ENCODE peak calls at places on chromosomes 11 and 22, in four cellular contexts. One of them, this sample, is unnamed.

GRCh38 chr11:40230821-40231220 is 1228.6 kb downstream of the LRRC4C start:
- DNase-seq in psoas muscle: no peak
- DNase-seq in HCT116: no peak
- DNase-seq in sigmoid colon: no peak
- DNase-seq in this sample: no peak

GRCh38 chr22:50714150-50714549 is 23.9 kb upstream of the ACR start:
- DNase-seq in psoas muscle: no peak
- DNase-seq in sigmoid colon: no peak
- DNase-seq in HCT116: no peak
- DNase-seq in this sample: no peak

GRCh38 chr11:43508511-43508918 is 149.8 kb downstream of the TTC17 start:
- DNase-seq in psoas muscle: no peak
- DNase-seq in HCT116: no peak
- DNase-seq in sigmoid colon: no peak
- DNase-seq in this sample: peak

GRCh38 chr22:23754980-23755636 is 883 bp upstream of the VPREB3 start:
- DNase-seq in sigmoid colon: no peak
- DNase-seq in HCT116: no peak
- DNase-seq in psoas muscle: no peak
- DNase-seq in this sample: no peak

GRCh38 chr22:28976588-28976987 is 85.0 kb downstream of the C22orf31 start:
- DNase-seq in HCT116: peak
- DNase-seq in sigmoid colon: no peak
- DNase-seq in psoas muscle: no peak
- DNase-seq in this sample: no peak

GRCh38 chr22:34297536-34298120 is 377.4 kb upstream of the LARGE1 start:
- DNase-seq in sigmoid colon: no peak
- DNase-seq in psoas muscle: no peak
- DNase-seq in HCT116: no peak
- DNase-seq in this sample: no peak

GRCh38 chr11:44575962-44576361 is 10.5 kb downstream of the CD82 start:
- DNase-seq in psoas muscle: no peak
- DNase-seq in sigmoid colon: no peak
- DNase-seq in HCT116: no peak
- DNase-seq in this sample: no peak

GRCh38 chr22:23557036-23557435 is 23.1 kb downstream of the IGLL1 start:
- DNase-seq in psoas muscle: no peak
- DNase-seq in sigmoid colon: peak
- DNase-seq in HCT116: no peak
- DNase-seq in this sample: no peak

GRCh38 chr11:30016588-30017363 is at the start of gene KCNA4:
- DNase-seq in psoas muscle: no peak
- DNase-seq in sigmoid colon: no peak
- DNase-seq in HCT116: no peak
- DNase-seq in this sample: no peak

GRCh38 chr11:88420165-88420781 is 82.7 kb upstream of the CTSC start:
- DNase-seq in sigmoid colon: no peak
- DNase-seq in psoas muscle: peak
- DNase-seq in HCT116: no peak
- DNase-seq in this sample: peak

GRCh38 chr11:57614234-57614772 is 16.8 kb downstream of the SERPING1 start:
- DNase-seq in HCT116: no peak
- DNase-seq in sigmoid colon: no peak
- DNase-seq in psoas muscle: no peak
- DNase-seq in this sample: no peak

GRCh38 chr11:122843281-122844150 is 5.2 kb downstream of the CRTAM start:
- DNase-seq in psoas muscle: no peak
- DNase-seq in HCT116: no peak
- DNase-seq in sigmoid colon: no peak
- DNase-seq in this sample: no peak

GRCh38 chr11:282171-282570 is 4.0 kb downstream of the NLRP6 start:
- DNase-seq in psoas muscle: no peak
- DNase-seq in HCT116: no peak
- DNase-seq in sigmoid colon: peak
- DNase-seq in this sample: no peak

GRCh38 chr11:77093987-77094840 is 8.4 kb upstream of the OMP start:
- DNase-seq in psoas muscle: peak
- DNase-seq in sigmoid colon: peak
- DNase-seq in HCT116: no peak
- DNase-seq in this sample: no peak

GRCh38 chr11:19938866-19939265 is 221.4 kb downstream of the DBX1 start:
- DNase-seq in sigmoid colon: no peak
- DNase-seq in psoas muscle: no peak
- DNase-seq in HCT116: no peak
- DNase-seq in this sample: no peak

GRCh38 chr22:22556995-22557925 is 1.8 kb downstream of the PRAME start:
- DNase-seq in psoas muscle: no peak
- DNase-seq in sigmoid colon: no peak
- DNase-seq in HCT116: no peak
- DNase-seq in this sample: no peak

GRCh38 chr11:134544095-134544815 is 132.2 kb upstream of the B3GAT1 start:
- DNase-seq in HCT116: no peak
- DNase-seq in psoas muscle: no peak
- DNase-seq in sigmoid colon: no peak
- DNase-seq in this sample: no peak

GRCh38 chr11:103552086-103552485 is 442.9 kb downstream of the DYNC2H1 start:
- DNase-seq in sigmoid colon: no peak
- DNase-seq in psoas muscle: no peak
- DNase-seq in HCT116: no peak
- DNase-seq in this sample: no peak

GRCh38 chr11:73196576-73196975 is 21.5 kb upstream of the P2RY2 start:
- DNase-seq in HCT116: no peak
- DNase-seq in sigmoid colon: peak
- DNase-seq in psoas muscle: no peak
- DNase-seq in this sample: no peak

GRCh38 chr11:14054708-14055107 is 92.2 kb downstream of the SPON1 start:
- DNase-seq in HCT116: no peak
- DNase-seq in psoas muscle: peak
- DNase-seq in sigmoid colon: no peak
- DNase-seq in this sample: peak

GRCh38 chr11:104410336-104410735 is 246.4 kb upstream of the PDGFD start:
- DNase-seq in HCT116: no peak
- DNase-seq in sigmoid colon: no peak
- DNase-seq in psoas muscle: no peak
- DNase-seq in this sample: peak

GRCh38 chr22:44920183-44920582 is 89.6 kb downstream of the PHF21B start:
- DNase-seq in sigmoid colon: peak
- DNase-seq in psoas muscle: no peak
- DNase-seq in HCT116: no peak
- DNase-seq in this sample: no peak

GRCh38 chr11:88175004-88175706 is at the start of gene RAB38:
- DNase-seq in sigmoid colon: peak
- DNase-seq in HCT116: peak
- DNase-seq in psoas muscle: peak
- DNase-seq in this sample: no peak

GRCh38 chr11:29159552-29160465 is 857.0 kb downstream of the KCNA4 start:
- DNase-seq in sigmoid colon: no peak
- DNase-seq in psoas muscle: no peak
- DNase-seq in HCT116: peak
- DNase-seq in this sample: peak

GRCh38 chr11:119101367-119101758 is 290 bp downstream of the DPAGT1 start:
- DNase-seq in psoas muscle: no peak
- DNase-seq in sigmoid colon: no peak
- DNase-seq in HCT116: no peak
- DNase-seq in this sample: no peak

GRCh38 chr11:75194147-75194546 is 43.2 kb downstream of the SLCO2B1 start:
- DNase-seq in HCT116: no peak
- DNase-seq in sigmoid colon: peak
- DNase-seq in psoas muscle: no peak
- DNase-seq in this sample: no peak

GRCh38 chr11:112302226-112302868 is 41.7 kb upstream of the PLET1 start:
- DNase-seq in sigmoid colon: no peak
- DNase-seq in HCT116: no peak
- DNase-seq in psoas muscle: no peak
- DNase-seq in this sample: no peak

GRCh38 chr11:57213282-57214086 is 23.6 kb downstream of the APLNR start:
- DNase-seq in HCT116: no peak
- DNase-seq in sigmoid colon: no peak
- DNase-seq in psoas muscle: no peak
- DNase-seq in this sample: no peak

GRCh38 chr11:40384991-40385390 is 1074.5 kb downstream of the LRRC4C start:
- DNase-seq in psoas muscle: no peak
- DNase-seq in sigmoid colon: no peak
- DNase-seq in HCT116: no peak
- DNase-seq in this sample: peak

GRCh38 chr22:32318361-32318760 is 39.3 kb upstream of the RFPL3 start:
- DNase-seq in sigmoid colon: no peak
- DNase-seq in HCT116: no peak
- DNase-seq in psoas muscle: no peak
- DNase-seq in this sample: no peak

GRCh38 chr11:34147581-34147980 is 42.2 kb downstream of the NAT10 start:
- DNase-seq in psoas muscle: no peak
- DNase-seq in sigmoid colon: peak
- DNase-seq in HCT116: no peak
- DNase-seq in this sample: no peak

GRCh38 chr11:102293873-102294601 is 23.2 kb upstream of the BIRC3 start:
- DNase-seq in HCT116: peak
- DNase-seq in psoas muscle: no peak
- DNase-seq in sigmoid colon: no peak
- DNase-seq in this sample: no peak

GRCh38 chr11:101848262-101848661 is 66.5 kb upstream of the CEP126 start:
- DNase-seq in HCT116: no peak
- DNase-seq in psoas muscle: no peak
- DNase-seq in sigmoid colon: no peak
- DNase-seq in this sample: no peak

GRCh38 chr22:41449321-41449720 is 2.7 kb upstream of the TOB2 start:
- DNase-seq in sigmoid colon: no peak
- DNase-seq in HCT116: no peak
- DNase-seq in psoas muscle: no peak
- DNase-seq in this sample: no peak

GRCh38 chr11:60288531-60288930 is 8.1 kb downstream of the MS4A4A start:
- DNase-seq in HCT116: no peak
- DNase-seq in sigmoid colon: no peak
- DNase-seq in psoas muscle: no peak
- DNase-seq in this sample: no peak

GRCh38 chr22:25060522-25061071 is 108.1 kb downstream of the KIAA1671 start:
- DNase-seq in sigmoid colon: no peak
- DNase-seq in psoas muscle: no peak
- DNase-seq in HCT116: no peak
- DNase-seq in this sample: no peak

GRCh38 chr11:2270322-2271076 is at the start of gene ASCL2:
- DNase-seq in psoas muscle: no peak
- DNase-seq in HCT116: no peak
- DNase-seq in sigmoid colon: no peak
- DNase-seq in this sample: no peak
- H3K4me3 ChIP-seq in psoas muscle: peak
- H3K4me3 ChIP-seq in HCT116: peak
- H3K4me3 ChIP-seq in sigmoid colon: peak
- H3K4me3 ChIP-seq in this sample: peak

DNA sequence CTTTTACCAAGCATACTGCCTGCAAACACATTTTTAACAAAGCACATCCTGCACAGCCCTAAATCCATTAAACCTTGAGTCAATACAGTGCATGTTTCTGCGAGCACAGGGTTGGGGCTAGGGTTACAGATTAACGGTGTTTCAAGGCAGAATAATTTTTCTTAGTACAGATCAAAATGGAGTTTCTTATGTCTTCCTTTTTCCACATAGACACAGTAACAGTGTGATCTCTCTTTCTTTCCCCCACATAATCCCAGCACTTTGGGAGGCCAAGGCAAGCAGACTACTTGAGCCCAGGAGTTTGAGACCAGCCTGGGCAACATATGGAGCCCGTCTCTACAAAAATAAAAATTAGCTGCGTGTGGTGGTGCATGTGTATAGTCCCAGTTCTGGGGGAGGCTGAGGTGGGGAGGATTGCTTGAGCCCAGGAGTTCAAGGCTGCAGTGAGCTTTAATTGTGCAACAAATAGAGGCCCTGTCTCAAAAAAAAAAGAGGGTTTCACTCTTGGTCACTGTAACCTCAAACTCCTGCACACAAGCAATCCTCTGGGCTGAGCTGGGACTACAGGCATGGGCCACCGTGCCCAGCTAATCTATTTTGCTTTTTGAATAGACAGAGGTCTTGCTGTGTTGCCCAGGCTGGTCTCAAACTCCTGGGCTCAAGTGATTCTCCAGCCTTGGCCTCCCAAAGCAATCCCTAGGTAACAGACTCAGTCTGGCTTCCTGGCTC is 19.7 kb upstream of the SLC3A2 start:
- DNase-seq in sigmoid colon: no peak
- DNase-seq in HCT116: no peak
- DNase-seq in psoas muscle: no peak
- DNase-seq in this sample: no peak
- H3K4me3 ChIP-seq in sigmoid colon: no peak
- H3K4me3 ChIP-seq in HCT116: no peak
- H3K4me3 ChIP-seq in psoas muscle: no peak
- H3K4me3 ChIP-seq in this sample: no peak

DNA sequence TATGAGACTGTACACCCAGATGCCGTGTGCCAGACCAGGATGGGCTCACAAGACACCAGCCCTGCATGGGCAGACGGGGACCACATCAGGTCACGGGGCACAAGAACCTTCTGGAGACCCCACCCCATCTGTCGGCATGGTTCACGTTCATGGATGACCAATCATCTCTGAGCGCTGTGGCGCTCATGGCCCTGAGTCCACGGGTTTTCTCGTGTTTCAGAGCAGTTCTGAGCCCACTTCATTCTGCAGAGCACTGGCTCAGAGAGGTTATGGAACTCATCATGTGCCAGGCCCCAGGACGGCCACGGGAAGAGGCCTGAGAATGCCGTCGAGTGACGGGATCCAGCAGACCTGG is 63.0 kb upstream of the PPARA start:
- DNase-seq in sigmoid colon: no peak
- DNase-seq in psoas muscle: no peak
- DNase-seq in HCT116: no peak
- DNase-seq in this sample: no peak
- H3K4me3 ChIP-seq in sigmoid colon: peak
- H3K4me3 ChIP-seq in psoas muscle: peak
- H3K4me3 ChIP-seq in HCT116: no peak
- H3K4me3 ChIP-seq in this sample: no peak

GRCh38 chr11:1509626-1510255 is 23.2 kb upstream of the MOB2 start:
- DNase-seq in psoas muscle: no peak
- DNase-seq in sigmoid colon: no peak
- DNase-seq in HCT116: no peak
- DNase-seq in this sample: no peak
- H3K4me3 ChIP-seq in psoas muscle: no peak
- H3K4me3 ChIP-seq in sigmoid colon: no peak
- H3K4me3 ChIP-seq in HCT116: no peak
- H3K4me3 ChIP-seq in this sample: no peak